ENCODE peak calls at places on chromosomes 2 and 18, in ten cellular contexts. One of them, this sample, is unnamed.

GRCh38 chr2:230873670-230874401 is 9.1 kb downstream of the ITM2C start:
- DNase-seq in tibial artery: peak; percentile 21
- DNase-seq in foreskin fibroblast: no peak
- DNase-seq in astrocyte of the spinal cord: no peak
- DNase-seq in PC-9: no peak
- DNase-seq in mucosa of descending colon: peak; percentile 53
- DNase-seq in Caco-2: no peak
- DNase-seq in upper lobe of right lung: peak; percentile 58
- DNase-seq in IMR-90: no peak
- DNase-seq in AG10803: no peak
- DNase-seq in this sample: no peak

GRCh38 chr18:70659026-70659726 is 370.3 kb downstream of the SOCS6 start:
- DNase-seq in mucosa of descending colon: no peak
- DNase-seq in Caco-2: no peak
- DNase-seq in upper lobe of right lung: no peak
- DNase-seq in astrocyte of the spinal cord: peak; percentile 28
- DNase-seq in PC-9: no peak
- DNase-seq in IMR-90: peak; percentile 7
- DNase-seq in foreskin fibroblast: no peak
- DNase-seq in tibial artery: no peak
- DNase-seq in AG10803: no peak
- DNase-seq in this sample: no peak

GRCh38 chr18:63322246-63322645 is 2.7 kb upstream of the BCL2 start:
- DNase-seq in astrocyte of the spinal cord: no peak
- DNase-seq in tibial artery: no peak
- DNase-seq in foreskin fibroblast: no peak
- DNase-seq in Caco-2: no peak
- DNase-seq in AG10803: no peak
- DNase-seq in upper lobe of right lung: no peak
- DNase-seq in mucosa of descending colon: no peak
- DNase-seq in IMR-90: no peak
- DNase-seq in PC-9: no peak
- DNase-seq in this sample: no peak

GRCh38 chr2:9908639-9909038 is 42.9 kb upstream of the GRHL1 start:
- DNase-seq in foreskin fibroblast: no peak
- DNase-seq in tibial artery: no peak
- DNase-seq in astrocyte of the spinal cord: no peak
- DNase-seq in Caco-2: no peak
- DNase-seq in IMR-90: no peak
- DNase-seq in PC-9: no peak
- DNase-seq in mucosa of descending colon: no peak
- DNase-seq in AG10803: no peak
- DNase-seq in upper lobe of right lung: no peak
- DNase-seq in this sample: no peak

GRCh38 chr2:85022232-85022631 is 51.3 kb downstream of the KCMF1 start:
- DNase-seq in mucosa of descending colon: no peak
- DNase-seq in astrocyte of the spinal cord: no peak
- DNase-seq in IMR-90: no peak
- DNase-seq in upper lobe of right lung: no peak
- DNase-seq in PC-9: no peak
- DNase-seq in AG10803: no peak
- DNase-seq in foreskin fibroblast: no peak
- DNase-seq in Caco-2: no peak
- DNase-seq in tibial artery: no peak
- DNase-seq in this sample: no peak

GRCh38 chr2:73762571-73762970 is 17.3 kb downstream of the DUSP11 start:
- DNase-seq in AG10803: peak; percentile 30
- DNase-seq in PC-9: no peak
- DNase-seq in tibial artery: no peak
- DNase-seq in upper lobe of right lung: no peak
- DNase-seq in foreskin fibroblast: no peak
- DNase-seq in mucosa of descending colon: no peak
- DNase-seq in IMR-90: no peak
- DNase-seq in Caco-2: no peak
- DNase-seq in astrocyte of the spinal cord: no peak
- DNase-seq in this sample: no peak

GRCh38 chr2:86194751-86195054 is 559 bp downstream of the IMMT start:
- DNase-seq in astrocyte of the spinal cord: peak; percentile 97
- DNase-seq in IMR-90: no peak
- DNase-seq in upper lobe of right lung: no peak
- DNase-seq in tibial artery: no peak
- DNase-seq in PC-9: no peak
- DNase-seq in AG10803: no peak
- DNase-seq in foreskin fibroblast: no peak
- DNase-seq in Caco-2: no peak
- DNase-seq in mucosa of descending colon: peak; percentile 96
- DNase-seq in this sample: peak; percentile 81

GRCh38 chr2:215750763-215751162 is 262.6 kb downstream of the MREG start:
- DNase-seq in upper lobe of right lung: no peak
- DNase-seq in IMR-90: no peak
- DNase-seq in tibial artery: no peak
- DNase-seq in Caco-2: no peak
- DNase-seq in AG10803: peak; percentile 47
- DNase-seq in astrocyte of the spinal cord: peak; percentile 39
- DNase-seq in mucosa of descending colon: no peak
- DNase-seq in PC-9: no peak
- DNase-seq in foreskin fibroblast: no peak
- DNase-seq in this sample: no peak

GRCh38 chr18:2971741-2972552 is 41.0 kb downstream of the LPIN2 start:
- DNase-seq in foreskin fibroblast: no peak
- DNase-seq in mucosa of descending colon: no peak
- DNase-seq in AG10803: peak; percentile 34
- DNase-seq in Caco-2: no peak
- DNase-seq in astrocyte of the spinal cord: peak; percentile 43
- DNase-seq in IMR-90: no peak
- DNase-seq in tibial artery: no peak
- DNase-seq in upper lobe of right lung: peak; percentile 71
- DNase-seq in PC-9: no peak
- DNase-seq in this sample: no peak

GRCh38 chr2:43199492-43200481 is 26.6 kb downstream of the ZFP36L2 start:
- DNase-seq in upper lobe of right lung: no peak
- DNase-seq in foreskin fibroblast: no peak
- DNase-seq in AG10803: no peak
- DNase-seq in astrocyte of the spinal cord: peak; percentile 15
- DNase-seq in PC-9: peak; percentile 93
- DNase-seq in tibial artery: no peak
- DNase-seq in mucosa of descending colon: peak; percentile 47
- DNase-seq in Caco-2: peak; percentile 84
- DNase-seq in IMR-90: peak; percentile 15
- DNase-seq in this sample: no peak

GRCh38 chr18:62281684-62282083 is 43.4 kb upstream of the TNFRSF11A start:
- DNase-seq in tibial artery: no peak
- DNase-seq in upper lobe of right lung: no peak
- DNase-seq in foreskin fibroblast: peak; percentile 74
- DNase-seq in AG10803: peak; percentile 85
- DNase-seq in PC-9: no peak
- DNase-seq in mucosa of descending colon: no peak
- DNase-seq in IMR-90: peak; percentile 88
- DNase-seq in Caco-2: no peak
- DNase-seq in astrocyte of the spinal cord: peak; percentile 85
- DNase-seq in this sample: no peak
- H3K4me3 ChIP-seq in tibial artery: no peak overlapping the region
- H3K4me3 ChIP-seq in upper lobe of right lung: no peak overlapping the region
- H3K4me3 ChIP-seq in foreskin fibroblast: no peak overlapping the region
- H3K4me3 ChIP-seq in AG10803: no peak overlapping the region
- H3K4me3 ChIP-seq in PC-9: no peak overlapping the region
- H3K4me3 ChIP-seq in mucosa of descending colon: no peak overlapping the region
- H3K4me3 ChIP-seq in IMR-90: no peak overlapping the region
- H3K4me3 ChIP-seq in Caco-2: no peak overlapping the region
- H3K4me3 ChIP-seq in astrocyte of the spinal cord: no peak overlapping the region
- H3K4me3 ChIP-seq in this sample: no peak overlapping the region

GRCh38 chr2:120246546-120247300 is 5.9 kb upstream of the RALB start:
- DNase-seq in Caco-2: no peak
- DNase-seq in foreskin fibroblast: no peak
- DNase-seq in IMR-90: peak; percentile 38
- DNase-seq in tibial artery: no peak
- DNase-seq in PC-9: no peak
- DNase-seq in mucosa of descending colon: no peak
- DNase-seq in AG10803: no peak
- DNase-seq in astrocyte of the spinal cord: no peak
- DNase-seq in upper lobe of right lung: no peak
- DNase-seq in this sample: no peak

GRCh38 chr2:120245933-120246332 is 6.7 kb upstream of the RALB start:
- DNase-seq in IMR-90: no peak
- DNase-seq in PC-9: peak; percentile 31
- DNase-seq in AG10803: no peak
- DNase-seq in astrocyte of the spinal cord: no peak
- DNase-seq in tibial artery: no peak
- DNase-seq in mucosa of descending colon: peak; percentile 60
- DNase-seq in Caco-2: peak; percentile 67
- DNase-seq in foreskin fibroblast: no peak
- DNase-seq in upper lobe of right lung: no peak
- DNase-seq in this sample: no peak

GRCh38 chr2:120245520-120245835 is 7.2 kb upstream of the RALB start:
- DNase-seq in AG10803: peak; percentile 41
- DNase-seq in mucosa of descending colon: peak; percentile 89
- DNase-seq in foreskin fibroblast: no peak
- DNase-seq in Caco-2: peak; percentile 97
- DNase-seq in IMR-90: no peak
- DNase-seq in astrocyte of the spinal cord: no peak
- DNase-seq in tibial artery: no peak
- DNase-seq in PC-9: peak; percentile 90
- DNase-seq in upper lobe of right lung: no peak
- DNase-seq in this sample: no peak

GRCh38 chr2:120250640-120251039 is 2.0 kb upstream of the RALB start:
- DNase-seq in IMR-90: no peak
- DNase-seq in AG10803: no peak
- DNase-seq in tibial artery: no peak
- DNase-seq in foreskin fibroblast: no peak
- DNase-seq in Caco-2: no peak
- DNase-seq in astrocyte of the spinal cord: no peak
- DNase-seq in upper lobe of right lung: no peak
- DNase-seq in PC-9: no peak
- DNase-seq in mucosa of descending colon: no peak
- DNase-seq in this sample: no peak

GRCh38 chr2:120247851-120248250 is 4.8 kb upstream of the RALB start:
- DNase-seq in foreskin fibroblast: no peak
- DNase-seq in PC-9: no peak
- DNase-seq in AG10803: no peak
- DNase-seq in tibial artery: no peak
- DNase-seq in Caco-2: no peak
- DNase-seq in upper lobe of right lung: no peak
- DNase-seq in astrocyte of the spinal cord: no peak
- DNase-seq in IMR-90: no peak
- DNase-seq in mucosa of descending colon: no peak
- DNase-seq in this sample: no peak
- H3K4me3 ChIP-seq in foreskin fibroblast: no peak overlapping the region
- H3K4me3 ChIP-seq in PC-9: no peak overlapping the region
- H3K4me3 ChIP-seq in AG10803: no peak overlapping the region
- H3K4me3 ChIP-seq in tibial artery: no peak overlapping the region
- H3K4me3 ChIP-seq in Caco-2: no peak overlapping the region
- H3K4me3 ChIP-seq in upper lobe of right lung: no peak overlapping the region
- H3K4me3 ChIP-seq in astrocyte of the spinal cord: no peak overlapping the region
- H3K4me3 ChIP-seq in IMR-90: no peak overlapping the region
- H3K4me3 ChIP-seq in mucosa of descending colon: no peak overlapping the region
- H3K4me3 ChIP-seq in this sample: no peak overlapping the region

GRCh38 chr2:219512524-219513216 is 1.6 kb upstream of the ASIC4 start:
- DNase-seq in PC-9: no peak
- DNase-seq in AG10803: no peak
- DNase-seq in IMR-90: no peak
- DNase-seq in foreskin fibroblast: no peak
- DNase-seq in upper lobe of right lung: no peak
- DNase-seq in mucosa of descending colon: no peak
- DNase-seq in tibial artery: no peak
- DNase-seq in Caco-2: no peak
- DNase-seq in astrocyte of the spinal cord: no peak
- DNase-seq in this sample: no peak

GRCh38 chr2:219514196-219514761 is at the start of gene ASIC4:
- DNase-seq in tibial artery: no peak
- DNase-seq in mucosa of descending colon: no peak
- DNase-seq in IMR-90: peak; percentile 12
- DNase-seq in PC-9: no peak
- DNase-seq in upper lobe of right lung: no peak
- DNase-seq in foreskin fibroblast: no peak
- DNase-seq in astrocyte of the spinal cord: no peak
- DNase-seq in AG10803: no peak
- DNase-seq in Caco-2: peak; percentile 22
- DNase-seq in this sample: no peak

GRCh38 chr2:219514836-219515235 is 554 bp downstream of the ASIC4 start:
- DNase-seq in AG10803: no peak
- DNase-seq in upper lobe of right lung: no peak
- DNase-seq in tibial artery: no peak
- DNase-seq in astrocyte of the spinal cord: no peak
- DNase-seq in foreskin fibroblast: no peak
- DNase-seq in IMR-90: no peak
- DNase-seq in mucosa of descending colon: no peak
- DNase-seq in PC-9: no peak
- DNase-seq in Caco-2: no peak
- DNase-seq in this sample: no peak

GRCh38 chr2:219511547-219512325 is 2.5 kb upstream of the ASIC4 start:
- DNase-seq in tibial artery: no peak
- DNase-seq in AG10803: no peak
- DNase-seq in Caco-2: no peak
- DNase-seq in upper lobe of right lung: no peak
- DNase-seq in IMR-90: no peak
- DNase-seq in foreskin fibroblast: no peak
- DNase-seq in mucosa of descending colon: no peak
- DNase-seq in astrocyte of the spinal cord: no peak
- DNase-seq in PC-9: no peak
- DNase-seq in this sample: no peak

GRCh38 chr2:219513787-219514186 is 495 bp upstream of the ASIC4 start:
- DNase-seq in Caco-2: no peak
- DNase-seq in upper lobe of right lung: no peak
- DNase-seq in astrocyte of the spinal cord: no peak
- DNase-seq in mucosa of descending colon: no peak
- DNase-seq in foreskin fibroblast: no peak
- DNase-seq in PC-9: no peak
- DNase-seq in IMR-90: no peak
- DNase-seq in AG10803: no peak
- DNase-seq in tibial artery: no peak
- DNase-seq in this sample: no peak
- H3K4me3 ChIP-seq in Caco-2: no peak overlapping the region
- H3K4me3 ChIP-seq in upper lobe of right lung: no peak overlapping the region
- H3K4me3 ChIP-seq in astrocyte of the spinal cord: no peak overlapping the region
- H3K4me3 ChIP-seq in mucosa of descending colon: no peak overlapping the region
- H3K4me3 ChIP-seq in foreskin fibroblast: no peak overlapping the region
- H3K4me3 ChIP-seq in PC-9: no peak overlapping the region
- H3K4me3 ChIP-seq in IMR-90: no peak overlapping the region
- H3K4me3 ChIP-seq in AG10803: no peak overlapping the region
- H3K4me3 ChIP-seq in tibial artery: no peak overlapping the region
- H3K4me3 ChIP-seq in this sample: no peak overlapping the region

DNA sequence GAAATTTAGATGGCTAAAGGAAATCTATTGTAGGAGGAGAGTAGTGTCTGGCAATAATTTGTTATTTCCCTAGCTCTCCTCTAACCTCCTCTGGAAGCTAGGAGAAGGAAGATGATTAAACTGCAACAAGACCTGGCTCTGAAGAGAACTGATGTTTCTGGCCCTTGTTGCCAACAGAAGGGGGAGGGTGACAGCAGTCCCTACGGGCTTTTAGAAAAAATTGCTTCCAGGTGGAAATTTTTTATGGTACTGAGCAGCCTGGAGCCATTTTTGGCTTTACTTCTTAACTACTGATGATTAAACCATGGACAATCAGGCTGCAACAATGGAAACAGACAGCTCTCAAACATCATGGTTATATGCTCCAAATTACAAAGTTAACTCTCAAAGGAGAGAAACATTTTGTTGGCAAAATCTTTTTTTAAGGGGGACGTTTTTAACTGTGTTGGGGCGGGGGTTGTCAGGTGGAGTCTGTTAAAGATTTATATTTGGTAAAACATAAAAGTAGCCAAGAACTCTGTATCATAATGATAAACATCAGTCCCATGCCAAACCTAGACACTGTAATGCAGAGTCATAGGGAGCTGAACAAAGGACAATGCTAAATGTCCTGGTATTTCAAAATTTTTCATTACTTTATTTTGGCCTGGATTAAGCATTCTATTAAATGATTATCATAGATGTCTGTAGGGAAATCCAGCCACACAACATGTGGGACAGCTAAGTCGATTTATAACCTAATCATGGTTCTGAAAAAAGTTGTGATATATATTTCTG is 70.0 kb downstream of the EXOC6B start:
- DNase-seq in PC-9: no peak
- DNase-seq in foreskin fibroblast: no peak
- DNase-seq in upper lobe of right lung: no peak
- DNase-seq in Caco-2: peak; percentile 16
- DNase-seq in mucosa of descending colon: no peak
- DNase-seq in IMR-90: peak; percentile 1
- DNase-seq in astrocyte of the spinal cord: no peak
- DNase-seq in AG10803: peak; percentile 78
- DNase-seq in tibial artery: no peak
- DNase-seq in this sample: no peak
- H3K4me3 ChIP-seq in PC-9: no peak overlapping the region
- H3K4me3 ChIP-seq in foreskin fibroblast: no peak overlapping the region
- H3K4me3 ChIP-seq in upper lobe of right lung: no peak overlapping the region
- H3K4me3 ChIP-seq in Caco-2: no peak overlapping the region
- H3K4me3 ChIP-seq in mucosa of descending colon: no peak overlapping the region
- H3K4me3 ChIP-seq in IMR-90: no peak overlapping the region
- H3K4me3 ChIP-seq in astrocyte of the spinal cord: no peak overlapping the region
- H3K4me3 ChIP-seq in AG10803: no peak overlapping the region
- H3K4me3 ChIP-seq in tibial artery: no peak overlapping the region
- H3K4me3 ChIP-seq in this sample: no peak overlapping the region

This sample was measured in LNCaP clone FGC.